ENCODE peak calls at places on chromosomes 16 and 17, in seven cellular contexts. W is heart right ventricle, V is uterus, B is A673, U is fibroblast of lung, Y is cardiac muscle cell, F is brain microvascular endothelial cell. A is an unnamed sample.

GRCh38 chr16:12503201-12503600 is 300.5 kb downstream of the CPPED1 start:
- DNase-seq in W (no peak), V (no peak), B (no peak), U (no peak), Y (no peak), F (no peak), A (no peak)

GRCh38 chr16:68385371-68385770 is 62.9 kb downstream of the SMPD3 start:
- DNase-seq in W (no peak), V (no peak), B (no peak), U (no peak), Y (no peak), F (no peak), A (no peak)

GRCh38 chr17:4492762-4493561 is 5.7 kb upstream of the SPNS2 start:
- DNase-seq in W (no peak), V (no peak), B (peak; percentile 54), U (peak; percentile 20), Y (peak; percentile 86), F (no peak), A (no peak)

GRCh38 chr17:6374761-6375312 is 60.1 kb downstream of the AIPL1 start:
- DNase-seq in W (no peak), V (no peak), B (peak; percentile 46), U (peak; percentile 90), Y (peak; percentile 49), F (peak; percentile 20), A (no peak)

GRCh38 chr17:40479754-40480480 is 21.5 kb downstream of the TNS4 start:
- DNase-seq in W (no peak), V (no peak), B (no peak), U (no peak), Y (no peak), F (no peak), A (no peak)

GRCh38 chr17:32222621-32223020 is 43.0 kb upstream of the RHBDL3 start:
- DNase-seq in W (no peak), V (no peak), B (no peak), U (peak; percentile 17), Y (no peak), F (no peak), A (no peak)

GRCh38 chr16:8888951-8889892 is 7.1 kb downstream of the LITAFD start:
- DNase-seq in W (no peak), V (no peak), B (no peak), U (no peak), Y (no peak), F (no peak), A (no peak)

GRCh38 chr17:67386965-67387551 is 10.0 kb downstream of the PITPNC1 start:
- DNase-seq in W (peak; percentile 62), V (no peak), B (peak; percentile 73), U (peak; percentile 20), Y (peak; percentile 71), F (no peak), A (peak; percentile 8)

GRCh38 chr16:52552643-52553042 is 5.7 kb upstream of the TOX3 start:
- DNase-seq in W (no peak), V (no peak), B (no peak), U (peak; percentile 1), Y (no peak), F (no peak), A (no peak)

GRCh38 chr16:6964679-6965078 is 368.0 kb upstream of the RBFOX1 start:
- DNase-seq in W (no peak), V (no peak), B (no peak), U (no peak), Y (no peak), F (no peak), A (no peak)

GRCh38 chr16:47876494-47876893 is 279.3 kb downstream of the ABCC12 start:
- DNase-seq in W (no peak), V (no peak), B (no peak), U (no peak), Y (no peak), F (no peak), A (no peak)

GRCh38 chr17:80262291-80262690 is 1.6 kb downstream of the RNF213 start:
- DNase-seq in W (no peak), V (no peak), B (no peak), U (no peak), Y (no peak), F (no peak), A (no peak)

GRCh38 chr16:28192811-28193529 is 18.8 kb downstream of the XPO6 start:
- DNase-seq in W (no peak), V (no peak), B (peak; percentile 77), U (no peak), Y (no peak), F (no peak), A (no peak)

GRCh38 chr16:27368358-27368722 is 33.6 kb upstream of the IL21R start:
- DNase-seq in W (no peak), V (no peak), B (no peak), U (no peak), Y (no peak), F (no peak), A (no peak)

GRCh38 chr16:14302031-14302398 is 230.9 kb downstream of the MRTFB start:
- DNase-seq in W (peak; percentile 66), V (peak; percentile 55), B (no peak), U (peak; percentile 68), Y (peak; percentile 82), F (no peak), A (no peak)

GRCh38 chr17:13888043-13888442 is 181.3 kb upstream of the COX10 start:
- DNase-seq in W (no peak), V (no peak), B (no peak), U (peak; percentile 39), Y (peak; percentile 63), F (no peak), A (no peak)

GRCh38 chr16:65751622-65752598 is 614.6 kb upstream of the CDH5 start:
- DNase-seq in W (no peak), V (no peak), B (peak; percentile 69), U (no peak), Y (no peak), F (no peak), A (no peak)

GRCh38 chr16:53159781-53160436 is 105.1 kb downstream of the CHD9 start:
- DNase-seq in W (no peak), V (no peak), B (peak; percentile 80), U (peak; percentile 48), Y (peak; percentile 67), F (peak; percentile 15), A (no peak)

GRCh38 chr16:30533748-30534367 is 800 bp downstream of the ZNF747 start:
- DNase-seq in W (no peak), V (no peak), B (peak; percentile 27), U (no peak), Y (no peak), F (no peak), A (no peak)

GRCh38 chr16:89536371-89536770 is 24.1 kb upstream of the RPL13 start:
- DNase-seq in W (no peak), V (no peak), B (no peak), U (no peak), Y (no peak), F (no peak), A (no peak)

GRCh38 chr17:77354420-77354720 is 213.6 kb downstream of the SEC14L1 start:
- DNase-seq in W (no peak), V (no peak), B (no peak), U (no peak), Y (no peak), F (no peak), A (no peak)

GRCh38 chr17:60524463-60525346 is 1.3 kb downstream of the APPBP2 start:
- DNase-seq in W (no peak), V (no peak), B (peak; percentile 29), U (peak; percentile 23), Y (peak; percentile 3), F (no peak), A (no peak)
- H3K27ac ChIP-seq in W (peak overlapping the region; percentile 92), V (peak overlapping the region; percentile 99), B (peak overlapping the region; percentile 99), U (peak overlapping the region; percentile 97), Y (peak overlapping the region; percentile 99), F (peak overlapping the region; percentile 99), A (peak overlapping the region; percentile 100)

DNA sequence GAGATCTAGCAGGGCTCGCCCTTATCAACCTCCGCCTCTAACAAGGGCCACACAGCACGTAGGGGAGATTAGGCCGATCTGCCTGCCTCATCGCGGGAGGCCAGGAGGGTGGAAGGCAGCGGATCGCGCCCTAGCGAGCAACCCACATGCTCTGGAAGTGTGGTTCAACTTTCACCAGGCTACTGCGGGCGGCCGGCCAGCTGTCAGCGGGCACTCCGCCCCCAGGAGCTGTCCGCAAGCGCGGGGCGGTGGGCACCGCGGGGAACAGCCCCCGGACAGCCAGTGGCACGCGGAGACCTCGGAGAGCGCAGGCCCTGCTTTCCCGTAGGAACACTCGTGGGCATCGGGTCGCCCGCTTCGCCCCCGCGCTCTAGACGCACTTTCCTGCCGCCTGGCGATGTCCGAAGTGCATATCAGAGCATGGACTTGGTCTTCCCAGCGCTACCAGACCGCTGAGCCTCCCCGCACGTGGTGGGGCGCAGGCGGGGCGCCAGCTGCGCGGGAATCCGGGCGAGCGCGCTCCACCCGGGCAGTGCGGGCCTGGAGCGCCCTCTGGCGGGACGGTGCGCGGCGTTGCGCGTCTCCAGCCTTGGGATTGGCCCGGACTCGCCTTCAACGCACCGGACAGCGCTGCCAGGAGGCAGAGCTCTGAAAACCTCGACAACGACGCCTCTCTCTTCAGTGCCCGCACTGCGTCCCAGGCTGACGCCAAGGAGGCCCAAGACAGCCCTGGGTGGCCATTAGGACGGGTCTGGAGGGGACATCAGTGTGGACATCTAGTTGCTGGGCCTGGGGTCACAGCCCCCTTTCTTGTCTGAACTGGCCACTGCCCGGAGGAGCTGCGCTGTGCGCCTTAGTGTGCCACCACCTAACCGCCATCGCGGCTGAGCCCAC is 3.6 kb upstream of the ZNHIT3 start:
- DNase-seq in W (peak; percentile 87), V (peak; percentile 85), B (peak; percentile 64), U (peak; percentile 64), Y (peak; percentile 88), F (peak; percentile 67), A (peak; percentile 44)
- H3K27ac ChIP-seq in W (no peak overlapping the region), V (no peak overlapping the region), B (no peak overlapping the region), U (no peak overlapping the region), Y (no peak overlapping the region), F (no peak overlapping the region), A (peak overlapping the region; percentile 39)

GRCh38 chr17:72397223-72397667 is 276.4 kb downstream of the SOX9 start:
- DNase-seq in W (no peak), V (no peak), B (no peak), U (no peak), Y (no peak), F (no peak), A (no peak)

GRCh38 chr17:72394531-72394930 is 273.7 kb downstream of the SOX9 start:
- DNase-seq in W (no peak), V (no peak), B (no peak), U (no peak), Y (no peak), F (no peak), A (no peak)

GRCh38 chr17:72393553-72393952 is 272.7 kb downstream of the SOX9 start:
- DNase-seq in W (no peak), V (no peak), B (no peak), U (peak; percentile 89), Y (no peak), F (peak; percentile 76), A (no peak)

GRCh38 chr17:72397687-72398086 is 276.9 kb downstream of the SOX9 start:
- DNase-seq in W (no peak), V (no peak), B (no peak), U (peak; percentile 44), Y (no peak), F (no peak), A (no peak)

GRCh38 chr17:72396121-72396520 is 275.3 kb downstream of the SOX9 start:
- DNase-seq in W (no peak), V (no peak), B (no peak), U (no peak), Y (no peak), F (no peak), A (no peak)
- H3K27ac ChIP-seq in W (no peak overlapping the region), V (no peak overlapping the region), B (no peak overlapping the region), U (no peak overlapping the region), Y (no peak overlapping the region), F (no peak overlapping the region), A (no peak overlapping the region)

GRCh38 chr17:9247401-9247938 is 226.2 kb downstream of the NTN1 start:
- DNase-seq in W (no peak), V (no peak), B (no peak), U (no peak), Y (no peak), F (no peak), A (peak; percentile 50)
- H3K27ac ChIP-seq in W (no peak overlapping the region), V (no peak overlapping the region), B (no peak overlapping the region), U (no peak overlapping the region), Y (no peak overlapping the region), F (no peak overlapping the region), A (peak overlapping the region; percentile 28)

A was measured in caudate nucleus.